ENCODE peak calls at places on chromosomes 4 and X, in six cellular contexts. C is HepG2, O is HCT116, H is K562, B is WTC11, A is H1. V is an unnamed sample.

GRCh38 chrX:56726609-56727008 is 2.4 kb upstream of the NBDY start:
- DNase-seq in O (no peak), H (peak; percentile 55), A (no peak), B (no peak), C (peak; percentile 41), V (peak; percentile 34)

GRCh38 chrX:18748499-18748898 is 41.1 kb downstream of the PPEF1 start:
- DNase-seq in C (peak; percentile 0), A (no peak), O (no peak), H (no peak), B (no peak), V (no peak)

GRCh38 chrX:134570899-134571298 is 87.4 kb downstream of the PLAC1 start:
- DNase-seq in B (no peak), A (no peak), O (no peak), C (no peak), H (no peak), V (no peak)

GRCh38 chr4:88101165-88101564 is 57.3 kb downstream of the ABCG2 start:
- DNase-seq in O (no peak), B (no peak), A (no peak), C (no peak), H (no peak), V (no peak)

GRCh38 chr4:168421671-168422070 is 58.6 kb downstream of the DDX60L start:
- DNase-seq in H (peak; percentile 67), A (no peak), C (no peak), O (peak; percentile 49), B (no peak), V (no peak)

GRCh38 chr4:153919667-153920066 is 130.8 kb upstream of the SFRP2 start:
- DNase-seq in H (no peak), O (no peak), B (no peak), A (no peak), C (no peak), V (no peak)

GRCh38 chrX:45011131-45011530 is 138.1 kb downstream of the KDM6A start:
- DNase-seq in O (no peak), A (no peak), C (no peak), B (no peak), H (no peak), V (no peak)

GRCh38 chr4:38071801-38072567 is 111.8 kb downstream of the PTTG2 start:
- DNase-seq in C (peak; percentile 91), B (no peak), A (no peak), H (no peak), O (no peak), V (no peak)

DNA sequence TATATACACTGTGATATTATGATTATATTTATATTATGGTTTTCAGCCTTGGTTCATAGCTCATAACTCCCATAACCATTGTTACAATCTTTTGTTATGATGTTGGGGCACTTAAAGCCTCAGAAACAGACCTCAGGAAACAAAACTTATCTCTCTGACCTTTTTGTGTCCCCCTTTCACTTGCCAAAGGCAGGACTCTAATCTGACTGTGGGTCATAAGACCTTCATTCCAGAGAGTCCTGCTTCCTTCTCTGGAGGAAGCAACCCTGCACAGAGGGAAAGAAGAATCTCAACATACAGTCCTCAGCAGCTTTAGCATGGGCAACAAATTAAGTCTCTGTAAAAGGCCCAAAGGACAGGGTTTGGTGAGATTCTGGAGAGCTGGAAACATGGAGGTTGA is 933.4 kb downstream of the ADGRL3 start:
- DNase-seq in O (no peak), B (no peak), C (no peak), A (no peak), H (no peak), V (no peak)
- TF ChIP-seq SP1 in O (no peak), B (no peak), C (no peak), A (no peak), H (no peak), V (no peak)

DNA sequence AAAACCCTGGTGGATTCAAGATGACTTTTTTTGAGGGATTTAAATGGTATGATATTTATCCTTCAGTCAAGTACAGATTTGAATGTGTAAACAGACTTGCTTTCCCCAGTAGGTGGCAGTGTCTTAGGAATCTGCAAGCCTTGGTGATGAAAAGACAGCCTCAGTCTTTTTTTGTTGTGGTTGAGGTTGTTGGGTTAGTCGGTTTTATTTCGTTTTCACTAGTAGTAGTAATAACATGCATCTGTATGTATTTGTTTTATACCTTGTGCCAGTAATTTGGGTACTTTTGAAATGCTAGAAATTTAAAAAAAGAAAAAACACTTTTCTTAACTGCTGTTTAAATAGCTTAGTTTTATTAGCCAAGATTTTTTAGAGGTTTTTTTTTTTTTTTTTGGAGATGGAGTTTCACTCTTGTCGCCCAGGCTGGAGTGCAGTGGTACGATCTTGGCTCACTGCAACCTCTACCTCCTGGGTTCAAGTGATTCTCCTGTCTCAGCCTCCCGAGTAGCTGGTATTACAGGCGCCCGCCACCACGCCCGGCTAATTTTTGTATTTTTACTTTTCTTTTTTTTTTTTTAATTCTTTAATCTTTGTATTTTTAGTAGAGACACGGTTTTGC is 39.2 kb downstream of the COPS4 start:
- DNase-seq in H (peak; percentile 70), B (no peak), O (peak; percentile 65), C (peak; percentile 75), A (no peak), V (peak; percentile 65)
- TF ChIP-seq SP1 in H (no peak), B (no peak), O (no peak), C (no peak), A (no peak), V (no peak)

GRCh38 chrX:2512501-2512900 is 11.7 kb upstream of the DHRSX start:
- DNase-seq in O (no peak), H (no peak), A (no peak), C (no peak), B (no peak), V (no peak)
- TF ChIP-seq SP1 in O (no peak), H (no peak), A (no peak), C (no peak), B (no peak), V (no peak)

GRCh38 chrX:148567229-148567628 is 66.8 kb downstream of the AFF2 start:
- DNase-seq in B (no peak), C (no peak), A (no peak), H (peak; percentile 50), O (no peak), V (no peak)
- TF ChIP-seq SP1 in B (no peak), C (no peak), A (no peak), H (no peak), O (no peak), V (no peak)

GRCh38 chr4:83613023-83613422 is 77.1 kb downstream of the GPAT3 start:
- DNase-seq in O (no peak), A (no peak), C (no peak), B (no peak), H (no peak), V (no peak)
- TF ChIP-seq SP1 in O (no peak), A (no peak), C (no peak), B (no peak), H (no peak), V (no peak)

GRCh38 chr4:138035781-138036258 is 206.3 kb downstream of the SLC7A11 start:
- DNase-seq in A (no peak), H (peak; percentile 49), O (peak; percentile 53), C (peak; percentile 52), B (no peak), V (peak; percentile 65)
- TF ChIP-seq SP1 in A (no peak), H (no peak), O (no peak), C (no peak), B (no peak), V (no peak)

DNA sequence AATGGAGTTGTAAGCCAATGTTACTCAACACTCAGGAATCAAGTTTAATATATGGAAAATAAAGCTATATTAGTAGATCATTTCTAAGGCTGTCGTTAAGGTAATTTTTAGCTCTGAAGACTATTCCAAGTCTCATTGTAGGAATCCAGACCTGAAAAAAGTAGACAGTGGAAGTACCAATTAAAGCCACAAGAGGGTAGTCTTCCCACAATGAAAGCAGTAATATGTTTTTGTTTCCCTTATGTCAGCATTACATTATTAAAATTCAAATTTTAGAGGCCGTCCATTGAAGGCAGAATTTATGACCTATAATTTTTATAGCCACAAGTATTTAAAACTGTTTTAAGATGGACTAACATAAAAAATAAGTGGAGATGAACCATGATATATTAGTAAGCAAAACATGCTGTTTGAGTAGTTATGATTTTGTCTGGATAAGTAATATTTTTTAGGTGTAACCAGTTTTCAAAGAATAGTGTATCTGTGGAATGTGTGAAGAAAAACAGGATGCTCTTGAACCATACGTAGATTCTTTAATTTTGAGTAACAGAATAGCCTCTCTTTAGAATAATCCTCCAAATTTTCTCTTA is 372.6 kb upstream of the TECRL start:
- DNase-seq in A (no peak), O (no peak), B (no peak), C (peak; percentile 16), H (peak; percentile 7), V (peak; percentile 10)
- TF ChIP-seq SP1 in A (no peak), O (no peak), B (no peak), C (no peak), H (no peak), V (no peak)

DNA sequence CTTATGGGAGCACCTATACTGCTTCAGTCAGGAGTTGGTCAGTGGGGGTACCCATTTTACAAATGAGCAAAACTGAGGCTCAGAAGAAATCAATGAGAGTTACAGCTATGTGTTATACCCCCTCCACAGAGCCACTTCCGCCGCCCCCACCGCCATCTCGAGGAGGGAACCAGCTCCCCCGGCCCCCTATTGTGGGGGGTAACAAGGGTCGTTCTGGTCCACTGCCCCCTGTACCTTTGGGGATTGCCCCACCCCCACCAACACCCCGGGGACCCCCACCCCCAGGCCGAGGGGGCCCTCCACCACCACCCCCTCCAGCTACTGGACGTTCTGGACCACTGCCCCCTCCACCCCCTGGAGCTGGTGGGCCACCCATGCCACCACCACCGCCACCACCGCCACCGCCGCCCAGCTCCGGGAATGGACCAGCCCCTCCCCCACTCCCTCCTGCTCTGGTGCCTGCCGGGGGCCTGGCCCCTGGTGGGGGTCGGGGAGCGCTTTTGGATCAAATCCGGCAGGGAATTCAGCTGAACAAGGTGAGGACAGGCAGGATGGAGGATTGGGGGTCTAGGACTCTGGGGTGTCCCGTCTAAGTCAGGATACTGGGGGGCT is 5.0 kb downstream of the WAS start:
- DNase-seq in O (no peak), A (no peak), C (no peak), B (no peak), H (no peak), V (no peak)
- TF ChIP-seq SP1 in O (no peak), A (no peak), C (no peak), B (no peak), H (no peak), V (no peak)